ENCODE peak calls at places on chromosomes 2 and 18, in six cellular contexts. C is left ventricle myocardium inferior, T is heart left ventricle, J is K562, I is heart right ventricle, Q is ovary. S is an unnamed sample. For H3K4me1, the result is how much of the 10 kb centered on the place peaks cover.

GRCh38 chr18:71431171-71431570 is 1113.0 kb downstream of the CBLN2 start:
- DNase-seq in C (no peak), T (no peak), J (no peak), I (no peak), Q (no peak), S (no peak)

GRCh38 chr2:170054996-170055395 is 123.0 kb upstream of the MYO3B start:
- DNase-seq in C (no peak), T (no peak), J (peak), I (no peak), Q (no peak), S (no peak)

GRCh38 chr2:141513853-141514252 is 617.0 kb downstream of the LRP1B start:
- DNase-seq in C (no peak), T (no peak), J (no peak), I (no peak), Q (no peak), S (no peak)

GRCh38 chr2:197599285-197599965 is 76.0 kb downstream of the RFTN2 start:
- DNase-seq in C (no peak), T (no peak), J (peak), I (no peak), Q (no peak), S (peak)

GRCh38 chr2:120175000-120175581 is 48.1 kb downstream of the TMEM185B start:
- DNase-seq in C (no peak), T (no peak), J (peak), I (no peak), Q (no peak), S (peak)

GRCh38 chr2:47221956-47222355 is 66.8 kb upstream of the STPG4 start:
- DNase-seq in C (no peak), T (no peak), J (peak), I (no peak), Q (no peak), S (no peak)

GRCh38 chr18:2148823-2149222 is 422.5 kb downstream of the METTL4 start:
- DNase-seq in C (no peak), T (no peak), J (no peak), I (no peak), Q (no peak), S (no peak)

GRCh38 chr2:98476192-98476868 is 31.7 kb downstream of the INPP4A start:
- DNase-seq in C (no peak), T (no peak), J (no peak), I (no peak), Q (no peak), S (no peak)

GRCh38 chr2:226868331-226868730 is 32.5 kb downstream of the RHBDD1 start:
- DNase-seq in C (no peak), T (no peak), J (no peak), I (no peak), Q (no peak), S (no peak)

GRCh38 chr18:8435376-8435775 is 173.9 kb upstream of the RAB12 start:
- DNase-seq in C (no peak), T (no peak), J (no peak), I (no peak), Q (no peak), S (no peak)

GRCh38 chr2:160388464-160389263 is 104.9 kb downstream of the RBMS1 start:
- DNase-seq in C (no peak), T (peak), J (no peak), I (no peak), Q (no peak), S (no peak)

GRCh38 chr18:78929502-78929901 is 50.1 kb upstream of the SALL3 start:
- DNase-seq in C (no peak), T (no peak), J (no peak), I (no peak), Q (no peak), S (no peak)

GRCh38 chr2:199456383-199457146 is 1.2 kb downstream of the SATB2 start:
- DNase-seq in C (no peak), T (no peak), J (peak), I (no peak), Q (no peak), S (no peak)

GRCh38 chr2:175929850-175930249 is 72.2 kb downstream of the LNPK start:
- DNase-seq in C (no peak), T (no peak), J (no peak), I (no peak), Q (no peak), S (peak)

GRCh38 chr2:172513524-172513900 is 42.4 kb upstream of the PDK1 start:
- DNase-seq in C (no peak), T (no peak), J (no peak), I (no peak), Q (no peak), S (no peak)

GRCh38 chr2:62814132-62814531 is 108.6 kb downstream of the EHBP1 start:
- DNase-seq in C (no peak), T (peak), J (peak), I (no peak), Q (peak), S (peak)

GRCh38 chr18:3579701-3580100 is 129.7 kb downstream of the TGIF1 start:
- DNase-seq in C (no peak), T (no peak), J (no peak), I (no peak), Q (no peak), S (peak)

GRCh38 chr18:5543854-5544389 is at the start of gene EPB41L3:
- DNase-seq in C (peak), T (peak), J (no peak), I (peak), Q (peak), S (peak)

GRCh38 chr18:33817096-33817495 is 239.1 kb downstream of the ASXL3 start:
- DNase-seq in C (no peak), T (no peak), J (no peak), I (no peak), Q (no peak), S (peak)

GRCh38 chr2:129192117-129192516 is 787.3 kb upstream of the RAB6C start:
- DNase-seq in C (no peak), T (no peak), J (peak), I (no peak), Q (no peak), S (no peak)

GRCh38 chr2:118121101-118121500 is 32.8 kb downstream of the INSIG2 start:
- DNase-seq in C (no peak), T (no peak), J (no peak), I (no peak), Q (no peak), S (no peak)

GRCh38 chr2:62461707-62462106 is 44.3 kb downstream of the TMEM17 start:
- DNase-seq in C (no peak), T (no peak), J (no peak), I (no peak), Q (no peak), S (no peak)

GRCh38 chr18:77133920-77134496 is 1.4 kb upstream of the MBP start:
- DNase-seq in C (peak), T (peak), J (peak), I (peak), Q (no peak), S (no peak)

GRCh38 chr2:239944706-239945551 is 80.2 kb downstream of the NDUFA10 start:
- DNase-seq in C (peak), T (no peak), J (no peak), I (no peak), Q (no peak), S (no peak)

GRCh38 chr2:42761554-42761953 is 2.4 kb downstream of the OXER1 start:
- DNase-seq in C (no peak), T (no peak), J (no peak), I (no peak), Q (no peak), S (no peak)

GRCh38 chr2:148989882-148990493 is 48.5 kb upstream of the LYPD6B start:
- DNase-seq in C (no peak), T (peak), J (peak), I (no peak), Q (peak), S (peak)

GRCh38 chr2:109523536-109524361 is 90.0 kb downstream of the SEPTIN10 start:
- DNase-seq in C (no peak), T (no peak), J (no peak), I (no peak), Q (no peak), S (no peak)

GRCh38 chr2:43170733-43171101 is 55.7 kb downstream of the ZFP36L2 start:
- DNase-seq in C (no peak), T (no peak), J (no peak), I (no peak), Q (no peak), S (no peak)

GRCh38 chr18:45631077-45631476 is 15.8 kb downstream of the SLC14A2 start:
- DNase-seq in C (no peak), T (no peak), J (no peak), I (no peak), Q (no peak), S (no peak)

GRCh38 chr2:180133736-180134135 is 126.6 kb upstream of the CWC22 start:
- DNase-seq in C (no peak), T (no peak), J (no peak), I (no peak), Q (no peak), S (no peak)

GRCh38 chr2:120845281-120845680 is 109.6 kb downstream of the GLI2 start:
- DNase-seq in C (peak), T (peak), J (no peak), I (peak), Q (peak), S (no peak)

GRCh38 chr2:179343945-179344279 is 79.3 kb upstream of the SESTD1 start:
- DNase-seq in C (no peak), T (no peak), J (no peak), I (no peak), Q (no peak), S (no peak)

GRCh38 chr2:2524340-2524941 is 193.4 kb upstream of the MYT1L start:
- DNase-seq in C (no peak), T (no peak), J (no peak), I (no peak), Q (no peak), S (no peak)

GRCh38 chr2:174561283-174562275 is 36.0 kb downstream of the WIPF1 start:
- DNase-seq in C (peak), T (peak), J (no peak), I (peak), Q (peak), S (no peak)

GRCh38 chr18:78242307-78242643 is 737.3 kb upstream of the SALL3 start:
- DNase-seq in C (no peak), T (peak), J (no peak), I (no peak), Q (no peak), S (no peak)

GRCh38 chr2:85930129-85931124 is 41.6 kb upstream of the ST3GAL5 start:
- DNase-seq in C (no peak), T (no peak), J (no peak), I (no peak), Q (no peak), S (peak)
- H3K4me1 ChIP-seq in C (under half), T (under half), J (under half), I (under half), Q (under half), S (under half)

GRCh38 chr18:12659904-12660605 is 2.1 kb upstream of the SPIRE1 start:
- DNase-seq in C (no peak), T (no peak), J (peak), I (no peak), Q (no peak), S (no peak)
- TF ChIP-seq CTCF in C (peak), T (peak), J (peak), I (peak), Q (peak), S (peak)

DNA sequence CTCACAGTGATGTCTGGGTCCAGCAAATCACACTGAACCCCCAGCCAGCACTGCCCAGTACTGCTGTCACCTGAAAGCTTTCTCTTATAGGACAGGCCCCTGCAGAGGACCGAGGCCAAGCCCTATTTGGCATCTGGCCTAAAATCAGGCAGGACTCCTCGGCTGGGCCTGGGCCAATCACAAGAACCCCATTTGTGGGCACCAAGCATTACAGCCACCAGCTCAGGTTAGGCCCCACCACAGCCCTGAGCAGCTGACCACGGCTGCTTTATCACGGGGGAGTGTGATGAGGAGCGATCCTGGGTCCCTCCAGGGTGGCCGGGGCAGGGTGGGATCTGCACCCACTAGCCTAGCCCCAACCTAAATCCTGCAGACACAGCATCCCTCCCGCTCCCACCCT is 8.2 kb downstream of the BIN1 start:
- DNase-seq in C (no peak), T (no peak), J (no peak), I (no peak), Q (no peak), S (no peak)
- H3K4me1 ChIP-seq in C (under half), T (under half), J (under half), I (under half), Q (under half), S (under half)

DNA sequence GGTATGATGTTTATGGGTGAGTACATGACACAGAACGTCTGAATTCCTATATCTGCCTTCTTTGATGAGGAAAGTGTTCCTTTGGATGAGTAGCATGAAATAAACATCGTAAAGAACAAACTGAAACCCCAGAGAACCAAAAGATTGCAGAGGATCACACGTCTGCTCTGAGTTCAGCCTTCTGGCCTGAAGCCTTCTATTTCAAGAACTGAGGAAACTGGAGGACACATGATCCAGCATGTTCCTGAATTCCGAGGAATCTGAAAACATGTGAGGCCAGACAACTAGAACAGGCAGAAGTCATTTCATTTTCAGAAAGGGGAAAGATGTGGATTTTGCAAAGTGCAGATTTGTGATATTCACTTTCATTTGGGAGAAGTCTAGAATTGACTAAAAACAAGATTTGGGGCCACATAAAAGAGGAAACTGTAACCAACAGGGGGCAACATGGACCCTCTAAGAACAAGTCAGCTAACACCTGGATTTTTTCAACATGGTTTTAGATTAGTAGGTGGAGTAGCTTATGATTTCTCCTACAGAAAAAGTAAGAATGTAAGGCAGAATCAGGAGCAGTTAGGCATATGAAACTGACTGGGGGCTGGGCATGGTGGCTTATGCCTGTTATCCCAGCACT is 8.3 kb downstream of the SULT6B1 start:
- DNase-seq in C (no peak), T (no peak), J (no peak), I (no peak), Q (no peak), S (no peak)
- TF ChIP-seq CTCF in C (no peak), T (no peak), J (peak), I (no peak), Q (no peak), S (peak)

DNA sequence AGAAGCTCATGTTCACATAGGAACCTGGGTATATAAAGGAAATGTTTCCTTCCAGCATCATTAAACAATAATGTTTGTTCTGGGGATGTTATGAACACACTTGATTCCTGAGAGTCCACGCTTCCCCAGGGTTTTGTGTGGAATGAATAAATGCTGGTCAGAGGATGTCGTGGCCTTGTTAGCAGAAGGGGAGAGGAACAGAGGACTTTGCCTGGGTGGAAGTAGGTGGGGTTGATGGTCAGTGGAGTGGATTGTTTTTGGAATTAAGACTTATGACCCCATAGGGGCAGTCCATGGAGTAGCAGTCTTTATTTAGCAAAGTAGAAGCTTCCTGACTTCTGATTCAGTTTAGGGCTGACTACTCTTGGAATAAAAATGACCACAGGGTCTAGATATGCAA is 139.6 kb downstream of the MYO1B start:
- DNase-seq in C (no peak), T (peak), J (no peak), I (no peak), Q (no peak), S (no peak)
- H3K4me1 ChIP-seq in C (under half), T (under half), J (under half), I (under half), Q (under half), S (under half)

GRCh38 chr2:100818606-100819364 is 1.2 kb upstream of the NPAS2 start:
- DNase-seq in C (peak), T (peak), J (no peak), I (peak), Q (peak), S (no peak)
- TF ChIP-seq CTCF in C (peak), T (peak), J (no peak), I (no peak), Q (peak), S (peak)

S was measured in foreskin keratinocyte.